ENCODE peak calls at places on chromosomes 16 and 17, in five cellular contexts. V is D721Med, A is H7, J is caudate nucleus, R is fibroblast of the aortic adventitia. G is an unnamed sample.

GRCh38 chr17:10050597-10051101 is 145.6 kb upstream of the RCVRN start:
- DNase-seq in R (peak; percentile 27), V (no peak), J (no peak), A (no peak), G (peak; percentile 48)

GRCh38 chr16:30417447-30418349 is 10.3 kb downstream of the ZNF771 start:
- DNase-seq in J (peak; percentile 80), V (no peak), R (peak; percentile 83), A (peak; percentile 96), G (peak; percentile 88)

GRCh38 chr16:78515421-78515820 is 416.0 kb downstream of the WWOX start:
- DNase-seq in A (no peak), J (no peak), R (no peak), V (no peak), G (no peak)

GRCh38 chr16:785563-786535 is 2.3 kb downstream of the RPUSD1 start:
- DNase-seq in J (peak; percentile 63), A (peak; percentile 97), V (peak; percentile 86), R (peak; percentile 44), G (peak; percentile 85)

GRCh38 chr16:30185683-30186421 is 2.5 kb downstream of the CORO1A start:
- DNase-seq in R (no peak), V (no peak), J (no peak), A (peak; percentile 30), G (no peak)

GRCh38 chr16:24841291-24841690 is 4.5 kb upstream of the SLC5A11 start:
- DNase-seq in V (no peak), R (no peak), A (no peak), J (no peak), G (no peak)

GRCh38 chr17:40552806-40553693 is 12.2 kb downstream of the CCR7 start:
- DNase-seq in R (no peak), A (peak; percentile 57), J (no peak), V (no peak), G (no peak)

GRCh38 chr16:17360810-17361209 is 110.0 kb downstream of the XYLT1 start:
- DNase-seq in A (no peak), J (no peak), R (no peak), V (no peak), G (no peak)

GRCh38 chr17:68289936-68290267 is 1.0 kb downstream of the SLC16A6 start:
- DNase-seq in J (no peak), R (no peak), V (no peak), A (no peak), G (no peak)

GRCh38 chr17:48002208-48002919 is 31.5 kb downstream of the CDK5RAP3 start:
- DNase-seq in A (peak; percentile 51), R (peak; percentile 70), V (no peak), J (no peak), G (peak; percentile 66)

GRCh38 chr17:6823011-6823442 is 8.5 kb downstream of the TEKT1 start:
- DNase-seq in R (peak; percentile 87), A (no peak), V (no peak), J (no peak), G (peak; percentile 56)

GRCh38 chr16:2691491-2692248 is 9.3 kb downstream of the KCTD5 start:
- DNase-seq in J (peak; percentile 27), A (peak; percentile 48), R (no peak), V (no peak), G (no peak)

GRCh38 chr17:43832168-43832975 is 574 bp downstream of the MPP3 start:
- DNase-seq in A (peak; percentile 88), V (peak; percentile 72), R (peak; percentile 54), J (peak; percentile 30), G (peak; percentile 92)

GRCh38 chr17:27989046-27989445 is 53.4 kb upstream of the NLK start:
- DNase-seq in V (no peak), A (no peak), J (no peak), R (no peak), G (no peak)

GRCh38 chr17:8948462-8948861 is 17.0 kb downstream of the PIK3R5 start:
- DNase-seq in A (no peak), R (no peak), V (no peak), J (no peak), G (no peak)

GRCh38 chr16:10751291-10751697 is 7.7 kb downstream of the NUBP1 start:
- DNase-seq in J (peak; percentile 27), R (no peak), A (no peak), V (no peak), G (no peak)

GRCh38 chr17:66716236-66717026 is 118.5 kb upstream of the CACNG5 start:
- DNase-seq in J (peak; percentile 59), V (no peak), A (no peak), R (peak; percentile 34), G (no peak)

GRCh38 chr17:65554568-65555223 is 6.8 kb downstream of the AXIN2 start:
- DNase-seq in V (no peak), A (peak; percentile 51), J (no peak), R (peak; percentile 60), G (peak; percentile 57)

GRCh38 chr16:29674188-29674587 is 4.8 kb upstream of the QPRT start:
- DNase-seq in V (no peak), A (no peak), J (peak; percentile 85), R (peak; percentile 47), G (peak; percentile 48)

GRCh38 chr17:42409467-42410351 is 13.3 kb downstream of the CAVIN1 start:
- DNase-seq in J (no peak), V (no peak), A (no peak), R (peak; percentile 98), G (peak; percentile 91)

GRCh38 chr17:32111141-32111771 is 31.0 kb upstream of the RHOT1 start:
- DNase-seq in A (peak; percentile 60), J (peak; percentile 39), R (peak; percentile 65), V (no peak), G (no peak)

GRCh38 chr16:14375132-14375491 is 254.9 kb downstream of the PARN start:
- DNase-seq in V (no peak), R (no peak), J (no peak), A (no peak), G (no peak)

GRCh38 chr17:64938925-64939474 is 19.7 kb upstream of the LRRC37A3 start:
- DNase-seq in J (no peak), V (no peak), R (peak; percentile 37), A (peak; percentile 86), G (peak; percentile 52)

GRCh38 chr17:78226752-78227454 is 4.5 kb upstream of the TMEM235 start:
- DNase-seq in R (no peak), A (peak; percentile 68), V (no peak), J (no peak), G (no peak)

GRCh38 chr17:80243526-80244433 is 16.9 kb upstream of the RNF213 start:
- DNase-seq in J (no peak), A (no peak), V (no peak), R (no peak), G (no peak)

GRCh38 chr17:11319894-11320293 is 78.9 kb downstream of the SHISA6 start:
- DNase-seq in J (no peak), A (no peak), R (no peak), V (no peak), G (no peak)

G was measured in GM03348.